ENCODE peak calls at places on chromosome 16, in five cellular contexts. One of them, this sample, is unnamed. For H3K4me1 and H3K27me3, the result is how much of the 10 kb centered on the place peaks cover.

GRCh38 chr16:81625544-81626152 is 153.4 kb upstream of the PLCG2 start:
- DNase-seq in GM23338: no peak
- DNase-seq in ovary: no peak
- DNase-seq in Peyer's patch: no peak
- DNase-seq in left ventricle myocardium inferior: peak
- DNase-seq in this sample: no peak

GRCh38 chr16:74709477-74709877 is 8.8 kb upstream of the MLKL start:
- DNase-seq in GM23338: peak
- DNase-seq in ovary: peak
- DNase-seq in Peyer's patch: peak
- DNase-seq in left ventricle myocardium inferior: peak
- DNase-seq in this sample: peak

GRCh38 chr16:1964046-1964505 is 550 bp downstream of the RPS2 start:
- DNase-seq in GM23338: no peak
- DNase-seq in ovary: no peak
- DNase-seq in Peyer's patch: peak
- DNase-seq in left ventricle myocardium inferior: no peak
- DNase-seq in this sample: no peak

GRCh38 chr16:73956592-73957495 is 339.8 kb upstream of the PSMD7 start:
- DNase-seq in GM23338: peak
- DNase-seq in ovary: peak
- DNase-seq in Peyer's patch: no peak
- DNase-seq in left ventricle myocardium inferior: peak
- DNase-seq in this sample: no peak

GRCh38 chr16:727291-727977 is 528 bp downstream of the HAGHL start:
- DNase-seq in GM23338: peak
- DNase-seq in ovary: no peak
- DNase-seq in Peyer's patch: peak
- DNase-seq in left ventricle myocardium inferior: no peak
- DNase-seq in this sample: peak

GRCh38 chr16:88376835-88377726 is 5.7 kb upstream of the ZNF469 start:
- DNase-seq in GM23338: no peak
- DNase-seq in ovary: peak
- DNase-seq in Peyer's patch: no peak
- DNase-seq in left ventricle myocardium inferior: peak
- DNase-seq in this sample: peak

GRCh38 chr16:88287219-88287618 is 95.5 kb upstream of the ZNF469 start:
- DNase-seq in GM23338: peak
- DNase-seq in ovary: no peak
- DNase-seq in Peyer's patch: no peak
- DNase-seq in left ventricle myocardium inferior: no peak
- DNase-seq in this sample: no peak

GRCh38 chr16:67449328-67449727 is 18.4 kb downstream of the HSD11B2 start:
- DNase-seq in GM23338: no peak
- DNase-seq in ovary: no peak
- DNase-seq in Peyer's patch: no peak
- DNase-seq in left ventricle myocardium inferior: peak
- DNase-seq in this sample: no peak

GRCh38 chr16:86285938-86286921 is 224.1 kb upstream of the FOXF1 start:
- DNase-seq in GM23338: no peak
- DNase-seq in ovary: no peak
- DNase-seq in Peyer's patch: no peak
- DNase-seq in left ventricle myocardium inferior: no peak
- DNase-seq in this sample: no peak

GRCh38 chr16:87058728-87059250 is 258.4 kb downstream of the C16orf95 start:
- DNase-seq in GM23338: no peak
- DNase-seq in ovary: no peak
- DNase-seq in Peyer's patch: no peak
- DNase-seq in left ventricle myocardium inferior: no peak
- DNase-seq in this sample: no peak

GRCh38 chr16:760498-761343 is at the start of gene MSLN:
- DNase-seq in GM23338: no peak
- DNase-seq in ovary: no peak
- DNase-seq in Peyer's patch: no peak
- DNase-seq in left ventricle myocardium inferior: no peak
- DNase-seq in this sample: no peak

GRCh38 chr16:82748026-82748425 is 121.3 kb downstream of the CDH13 start:
- DNase-seq in GM23338: no peak
- DNase-seq in ovary: no peak
- DNase-seq in Peyer's patch: no peak
- DNase-seq in left ventricle myocardium inferior: peak
- DNase-seq in this sample: no peak

GRCh38 chr16:43294-43693 is 10.1 kb downstream of the POLR3K start:
- DNase-seq in GM23338: no peak
- DNase-seq in ovary: no peak
- DNase-seq in Peyer's patch: no peak
- DNase-seq in left ventricle myocardium inferior: no peak
- DNase-seq in this sample: no peak

GRCh38 chr16:81551821-81552304 is 107.3 kb downstream of the CMIP start:
- DNase-seq in GM23338: no peak
- DNase-seq in ovary: no peak
- DNase-seq in Peyer's patch: no peak
- DNase-seq in left ventricle myocardium inferior: peak
- DNase-seq in this sample: no peak

GRCh38 chr16:69039333-69039941 is 66.0 kb upstream of the HAS3 start:
- DNase-seq in GM23338: no peak
- DNase-seq in ovary: no peak
- DNase-seq in Peyer's patch: no peak
- DNase-seq in left ventricle myocardium inferior: no peak
- DNase-seq in this sample: no peak

GRCh38 chr16:56933266-56933619 is 1.3 kb downstream of the HERPUD1 start:
- DNase-seq in GM23338: peak
- DNase-seq in ovary: no peak
- DNase-seq in Peyer's patch: no peak
- DNase-seq in left ventricle myocardium inferior: no peak
- DNase-seq in this sample: no peak
- H3K4me1 ChIP-seq in GM23338: under half
- H3K4me1 ChIP-seq in ovary: under half
- H3K4me1 ChIP-seq in Peyer's patch: under half
- H3K4me1 ChIP-seq in left ventricle myocardium inferior: half or more
- H3K4me1 ChIP-seq in this sample: half or more

GRCh38 chr16:54287758-54288591 is 1.4 kb upstream of the IRX3 start:
- DNase-seq in GM23338: peak
- DNase-seq in ovary: no peak
- DNase-seq in Peyer's patch: no peak
- DNase-seq in left ventricle myocardium inferior: peak
- DNase-seq in this sample: peak
- H3K27me3 ChIP-seq in GM23338: half or more
- H3K27me3 ChIP-seq in ovary: under half
- H3K27me3 ChIP-seq in Peyer's patch: half or more
- H3K27me3 ChIP-seq in left ventricle myocardium inferior: half or more
- H3K27me3 ChIP-seq in this sample: half or more

DNA sequence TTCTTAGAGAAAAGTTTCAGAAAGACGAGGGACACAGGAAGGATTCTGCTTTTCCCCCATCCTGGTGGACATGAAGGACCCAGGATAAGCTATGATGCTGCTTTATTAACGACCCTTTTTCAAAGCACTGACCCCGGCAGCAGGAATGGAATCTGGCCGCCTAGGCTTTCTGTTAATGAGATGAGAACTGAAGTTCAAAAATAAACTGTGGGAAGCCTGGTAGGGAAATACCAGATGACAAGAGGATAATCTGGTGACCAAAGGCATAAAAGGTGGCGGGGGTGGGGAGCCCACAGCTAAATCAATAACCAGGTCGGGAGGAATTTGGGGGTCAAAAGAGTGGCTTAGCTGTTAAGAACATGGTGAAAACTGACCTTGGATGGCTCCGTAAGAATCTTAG is 171.0 kb downstream of the XYLT1 start:
- DNase-seq in GM23338: peak
- DNase-seq in ovary: no peak
- DNase-seq in Peyer's patch: no peak
- DNase-seq in left ventricle myocardium inferior: no peak
- DNase-seq in this sample: no peak
- H3K4me1 ChIP-seq in GM23338: under half
- H3K4me1 ChIP-seq in ovary: under half
- H3K4me1 ChIP-seq in Peyer's patch: under half
- H3K4me1 ChIP-seq in left ventricle myocardium inferior: under half
- H3K4me1 ChIP-seq in this sample: half or more

GRCh38 chr16:54284319-54284930 is 2.2 kb downstream of the IRX3 start:
- DNase-seq in GM23338: peak
- DNase-seq in ovary: no peak
- DNase-seq in Peyer's patch: no peak
- DNase-seq in left ventricle myocardium inferior: no peak
- DNase-seq in this sample: no peak
- H3K27me3 ChIP-seq in GM23338: half or more
- H3K27me3 ChIP-seq in ovary: under half
- H3K27me3 ChIP-seq in Peyer's patch: half or more
- H3K27me3 ChIP-seq in left ventricle myocardium inferior: half or more
- H3K27me3 ChIP-seq in this sample: half or more

GRCh38 chr16:84722068-84722467 is 22.3 kb downstream of the USP10 start:
- DNase-seq in GM23338: no peak
- DNase-seq in ovary: no peak
- DNase-seq in Peyer's patch: no peak
- DNase-seq in left ventricle myocardium inferior: no peak
- DNase-seq in this sample: no peak
- H3K4me1 ChIP-seq in GM23338: half or more
- H3K4me1 ChIP-seq in ovary: under half
- H3K4me1 ChIP-seq in Peyer's patch: under half
- H3K4me1 ChIP-seq in left ventricle myocardium inferior: half or more
- H3K4me1 ChIP-seq in this sample: half or more

DNA sequence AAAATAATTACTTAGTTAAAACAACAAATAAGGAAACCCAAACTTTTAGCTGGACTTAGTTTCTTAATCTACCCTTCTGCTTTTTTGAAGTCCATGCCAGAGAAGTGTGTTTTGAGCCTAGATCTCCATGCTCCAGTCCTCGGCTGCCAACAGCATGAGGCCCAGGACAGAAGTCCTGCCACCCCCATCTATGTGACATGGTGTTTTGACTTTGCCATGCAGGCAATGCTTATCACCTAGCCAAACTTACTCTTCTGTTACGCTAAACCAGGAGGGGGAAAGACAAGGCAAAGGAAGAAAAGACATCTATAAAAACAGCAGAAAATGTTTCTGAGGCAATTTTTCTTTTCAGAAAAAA is 119.5 kb downstream of the PARN start:
- DNase-seq in GM23338: no peak
- DNase-seq in ovary: no peak
- DNase-seq in Peyer's patch: no peak
- DNase-seq in left ventricle myocardium inferior: no peak
- DNase-seq in this sample: no peak
- H3K27me3 ChIP-seq in GM23338: under half
- H3K27me3 ChIP-seq in ovary: under half
- H3K27me3 ChIP-seq in Peyer's patch: under half
- H3K27me3 ChIP-seq in left ventricle myocardium inferior: under half
- H3K27me3 ChIP-seq in this sample: under half

GRCh38 chr16:11085025-11085485 is 140.7 kb downstream of the CLEC16A start:
- DNase-seq in GM23338: no peak
- DNase-seq in ovary: no peak
- DNase-seq in Peyer's patch: no peak
- DNase-seq in left ventricle myocardium inferior: no peak
- DNase-seq in this sample: no peak
- H3K4me1 ChIP-seq in GM23338: under half
- H3K4me1 ChIP-seq in ovary: under half
- H3K4me1 ChIP-seq in Peyer's patch: under half
- H3K4me1 ChIP-seq in left ventricle myocardium inferior: under half
- H3K4me1 ChIP-seq in this sample: under half

GRCh38 chr16:22648141-22648540 is 137.4 kb downstream of the NPIPB5 start:
- DNase-seq in GM23338: no peak
- DNase-seq in ovary: no peak
- DNase-seq in Peyer's patch: no peak
- DNase-seq in left ventricle myocardium inferior: no peak
- DNase-seq in this sample: no peak
- H3K27me3 ChIP-seq in GM23338: under half
- H3K27me3 ChIP-seq in ovary: under half
- H3K27me3 ChIP-seq in Peyer's patch: under half
- H3K27me3 ChIP-seq in left ventricle myocardium inferior: half or more
- H3K27me3 ChIP-seq in this sample: under half

This sample was measured in spleen.